ENCODE peak calls at places on chromosome 18, in five cellular contexts. G, S, A, C and Z are unnamed samples.

GRCh38 chr18:963276-963675 is 58.6 kb downstream of the ADCYAP1 start:
- DNase-seq in G (no peak), S (no peak), A (no peak), C (no peak), Z (no peak)

GRCh38 chr18:31680836-31681568 is 3.4 kb downstream of the B4GALT6 start:
- DNase-seq in G (peak; percentile 20), S (no peak), A (no peak), C (no peak), Z (peak; percentile 16)

GRCh38 chr18:69402219-69402989 is 1.7 kb downstream of the DOK6 start:
- DNase-seq in G (peak; percentile 61), S (no peak), A (no peak), C (peak; percentile 72), Z (peak; percentile 53)

GRCh38 chr18:79940814-79941472 is 10.5 kb downstream of the SLC66A2 start:
- DNase-seq in G (no peak), S (no peak), A (no peak), C (peak; percentile 34), Z (peak; percentile 5)

GRCh38 chr18:77165489-77166415 is 33.2 kb upstream of the MBP start:
- DNase-seq in G (no peak), S (peak; percentile 66), A (no peak), C (no peak), Z (peak; percentile 79)

GRCh38 chr18:7598167-7599062 is 31.3 kb downstream of the PTPRM start:
- DNase-seq in G (no peak), S (no peak), A (no peak), C (no peak), Z (no peak)

GRCh38 chr18:73244411-73244810 is 376.6 kb upstream of the NETO1 start:
- DNase-seq in G (no peak), S (no peak), A (no peak), C (no peak), Z (no peak)

GRCh38 chr18:58789856-58790255 is 74.8 kb upstream of the ZNF532 start:
- DNase-seq in G (no peak), S (peak; percentile 44), A (no peak), C (no peak), Z (no peak)

GRCh38 chr18:50870138-50870845 is 8.6 kb upstream of the ME2 start:
- DNase-seq in G (no peak), S (no peak), A (peak; percentile 39), C (no peak), Z (no peak)

GRCh38 chr18:31632356-31632755 is 40.7 kb downstream of the TTR start:
- DNase-seq in G (no peak), S (no peak), A (no peak), C (no peak), Z (no peak)

GRCh38 chr18:78635093-78635800 is 344.4 kb upstream of the SALL3 start:
- DNase-seq in G (no peak), S (no peak), A (no peak), C (no peak), Z (no peak)

GRCh38 chr18:3332376-3332775 is 70.4 kb downstream of the MYL12B start:
- DNase-seq in G (no peak), S (no peak), A (no peak), C (no peak), Z (no peak)

GRCh38 chr18:57542126-57542525 is 44.4 kb downstream of the FECH start:
- DNase-seq in G (no peak), S (no peak), A (no peak), C (no peak), Z (no peak)

GRCh38 chr18:75178376-75178775 is 30.6 kb downstream of the PTGR3 start:
- DNase-seq in G (no peak), S (no peak), A (no peak), C (no peak), Z (no peak)

GRCh38 chr18:31828613-31829012 is 67.9 kb upstream of the SLC25A52 start:
- DNase-seq in G (no peak), S (no peak), A (no peak), C (no peak), Z (no peak)

GRCh38 chr18:40041951-40042350 is 1913.1 kb upstream of the PIK3C3 start:
- DNase-seq in G (no peak), S (no peak), A (no peak), C (no peak), Z (no peak)

GRCh38 chr18:77209587-77209986 is 40.1 kb upstream of the GALR1 start:
- DNase-seq in G (no peak), S (no peak), A (no peak), C (no peak), Z (no peak)

GRCh38 chr18:4352746-4353522 is 102.2 kb downstream of the DLGAP1 start:
- DNase-seq in G (no peak), S (no peak), A (no peak), C (no peak), Z (peak; percentile 19)

GRCh38 chr18:24560511-24560981 is 100.1 kb downstream of the HRH4 start:
- DNase-seq in G (no peak), S (no peak), A (no peak), C (no peak), Z (no peak)

GRCh38 chr18:12088096-12088495 is 5.5 kb upstream of the ANKRD62 start:
- DNase-seq in G (no peak), S (no peak), A (no peak), C (no peak), Z (no peak)

GRCh38 chr18:62883937-62884735 is 168.8 kb downstream of the PHLPP1 start:
- DNase-seq in G (no peak), S (no peak), A (no peak), C (no peak), Z (no peak)

GRCh38 chr18:79739440-79739778 is 58.3 kb upstream of the KCNG2 start:
- DNase-seq in G (no peak), S (no peak), A (no peak), C (no peak), Z (no peak)

GRCh38 chr18:61334951-61335736 is 1.9 kb downstream of the CDH20 start:
- DNase-seq in G (no peak), S (no peak), A (no peak), C (peak; percentile 29), Z (no peak)

GRCh38 chr18:12307251-12307736 is 747 bp upstream of the TUBB6 start:
- DNase-seq in G (no peak), S (peak; percentile 64), A (no peak), C (no peak), Z (peak; percentile 38)

GRCh38 chr18:35775887-35776286 is 194.3 kb downstream of the GALNT1 start:
- DNase-seq in G (no peak), S (no peak), A (no peak), C (no peak), Z (no peak)

GRCh38 chr18:25561923-25562322 is 210.0 kb upstream of the ZNF521 start:
- DNase-seq in G (no peak), S (no peak), A (no peak), C (no peak), Z (peak; percentile 31)

GRCh38 chr18:44700652-44701051 is 20.0 kb downstream of the SETBP1 start:
- DNase-seq in G (no peak), S (peak; percentile 26), A (no peak), C (no peak), Z (no peak)